ENCODE peak calls at places on chromosome X, in ten cellular contexts. A is HCT116, H is adrenal gland, P is endothelial cell of umbilical vein, T is tibial nerve, R is esophagus muscularis mucosa, U is heart left ventricle, I is A549, Z is suprapubic skin, V is upper lobe of left lung. N is an unnamed sample.

GRCh38 chrX:143945171-143945570 is 61.3 kb downstream of the UBE2NL start:
- DNase-seq in A (no peak), H (no peak), P (no peak), T (no peak), R (no peak), U (no peak), I (no peak), Z (no peak), V (no peak), N (no peak)

GRCh38 chrX:149511081-149511480 is 6.0 kb upstream of the IDS start:
- DNase-seq in A (peak; percentile 71), H (no peak), P (no peak), T (no peak), R (no peak), U (no peak), I (no peak), Z (no peak), V (no peak), N (no peak)

GRCh38 chrX:21972046-21972445 is 31.5 kb downstream of the SMS start:
- DNase-seq in A (no peak), H (no peak), P (no peak), T (no peak), R (no peak), U (no peak), I (no peak), Z (no peak), V (no peak), N (no peak)

GRCh38 chrX:136457303-136457917 is 30.3 kb upstream of the BRS3 start:
- DNase-seq in A (no peak), H (no peak), P (no peak), T (peak; percentile 26), R (no peak), U (no peak), I (no peak), Z (no peak), V (no peak), N (no peak)

GRCh38 chrX:150036181-150036580 is 97.9 kb upstream of the EOLA2 start:
- DNase-seq in A (no peak), H (peak; percentile 27), P (peak; percentile 80), T (no peak), R (no peak), U (no peak), I (peak; percentile 83), Z (no peak), V (no peak), N (no peak)

GRCh38 chrX:103513476-103514108 is 5.7 kb downstream of the RAB40A start:
- DNase-seq in A (no peak), H (no peak), P (no peak), T (no peak), R (no peak), U (no peak), I (peak; percentile 5), Z (no peak), V (no peak), N (no peak)

GRCh38 chrX:65679071-65679540 is 11.7 kb downstream of the MSN start:
- DNase-seq in A (no peak), H (no peak), P (peak; percentile 83), T (no peak), R (no peak), U (no peak), I (peak; percentile 62), Z (no peak), V (no peak), N (no peak)

GRCh38 chrX:154486052-154486395 is 391 bp downstream of the UBL4A start:
- DNase-seq in A (no peak), H (peak; percentile 68), P (peak; percentile 2), T (peak; percentile 24), R (no peak), U (peak; percentile 30), I (no peak), Z (peak; percentile 70), V (no peak), N (no peak)

GRCh38 chrX:129115104-129115503 is 408.2 kb downstream of the SMARCA1 start:
- DNase-seq in A (peak; percentile 31), H (no peak), P (peak; percentile 13), T (no peak), R (no peak), U (no peak), I (peak; percentile 71), Z (no peak), V (no peak), N (no peak)

GRCh38 chrX:44698328-44698727 is 145.5 kb upstream of the DUSP21 start:
- DNase-seq in A (no peak), H (no peak), P (no peak), T (no peak), R (no peak), U (no peak), I (peak; percentile 14), Z (no peak), V (no peak), N (no peak)

GRCh38 chrX:56726609-56727008 is 2.4 kb upstream of the NBDY start:
- DNase-seq in A (no peak), H (no peak), P (peak; percentile 49), T (peak; percentile 7), R (no peak), U (no peak), I (peak; percentile 67), Z (no peak), V (no peak), N (no peak)

GRCh38 chrX:30627818-30628652 is 25.2 kb upstream of the GK start:
- DNase-seq in A (no peak), H (no peak), P (no peak), T (no peak), R (no peak), U (no peak), I (peak; percentile 22), Z (no peak), V (no peak), N (no peak)

GRCh38 chrX:151370906-151371305 is 26.1 kb upstream of the VMA21 start:
- DNase-seq in A (no peak), H (no peak), P (no peak), T (no peak), R (no peak), U (no peak), I (peak; percentile 4), Z (no peak), V (no peak), N (no peak)

GRCh38 chrX:139692908-139693307 is 15.1 kb downstream of the MCF2 start:
- DNase-seq in A (no peak), H (no peak), P (no peak), T (no peak), R (no peak), U (no peak), I (no peak), Z (no peak), V (no peak), N (no peak)

GRCh38 chrX:70001269-70001668 is 48.5 kb downstream of the AWAT2 start:
- DNase-seq in A (no peak), H (no peak), P (no peak), T (no peak), R (no peak), U (peak; percentile 38), I (no peak), Z (no peak), V (no peak), N (no peak)

GRCh38 chrX:7542566-7542965 is 300.4 kb upstream of the VCX start:
- DNase-seq in A (no peak), H (no peak), P (no peak), T (no peak), R (no peak), U (no peak), I (no peak), Z (no peak), V (no peak), N (no peak)

DNA sequence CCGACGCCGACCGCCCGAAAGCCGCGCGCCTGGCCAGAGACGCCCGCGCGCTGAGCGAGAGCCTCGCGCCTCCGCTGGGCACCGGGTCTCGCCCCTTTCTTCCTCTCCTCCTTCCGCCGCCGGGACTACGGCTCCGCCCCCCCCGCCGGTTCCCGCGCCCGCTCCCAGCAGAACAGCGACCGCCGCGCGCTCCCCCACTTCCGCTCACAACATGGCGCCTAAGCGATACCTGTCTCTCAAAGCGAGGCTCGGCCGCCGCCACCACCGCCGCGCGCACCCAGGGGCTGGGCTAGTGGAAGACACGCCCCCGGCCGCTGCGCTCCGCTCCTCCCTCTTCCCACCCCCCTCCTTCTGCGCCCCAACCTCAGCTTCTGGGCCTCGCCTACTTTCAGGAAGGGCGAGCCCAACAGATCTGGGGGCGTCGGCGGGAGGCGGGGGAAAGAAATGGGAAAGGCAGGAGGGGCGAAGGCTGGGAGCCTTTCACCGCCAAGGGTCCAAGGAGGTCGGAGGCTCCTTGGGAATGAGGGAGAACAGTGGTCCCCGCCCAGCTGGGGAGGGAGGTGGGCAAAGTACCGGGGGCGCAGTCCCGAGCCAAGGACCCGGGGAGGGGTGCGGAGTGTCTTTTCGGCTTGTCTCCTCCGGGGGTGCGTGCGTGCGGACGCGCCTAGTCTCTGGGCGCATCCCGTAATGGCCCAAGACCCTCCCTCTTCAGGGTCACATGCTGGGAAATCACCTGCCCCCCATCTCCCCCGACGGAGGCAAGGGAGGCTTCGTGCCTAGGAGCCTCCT is at the start of gene RPS6KA3:
- DNase-seq in A (peak; percentile 57), H (peak; percentile 95), P (peak; percentile 83), T (peak; percentile 81), R (peak; percentile 95), U (peak; percentile 92), I (peak; percentile 93), Z (peak; percentile 93), V (peak; percentile 97), N (peak; percentile 97)
- TF ChIP-seq POLR2A in A (no peak), H (peak; percentile 85), P (no peak), T (peak; percentile 77), R (peak; percentile 41), U (peak; percentile 76), I (peak; percentile 29), Z (no peak), V (no peak), N (peak; percentile 72)

GRCh38 chrX:120306640-120307039 is 4.6 kb downstream of the TMEM255A start:
- DNase-seq in A (no peak), H (no peak), P (no peak), T (no peak), R (no peak), U (no peak), I (no peak), Z (no peak), V (no peak), N (no peak)
- H3K27ac ChIP-seq in A (no peak overlapping the region), H (no peak overlapping the region), P (no peak overlapping the region), T (no peak overlapping the region), R (no peak overlapping the region), U (no peak overlapping the region), I (no peak overlapping the region), Z (no peak overlapping the region), V (no peak overlapping the region), N (no peak overlapping the region)

DNA sequence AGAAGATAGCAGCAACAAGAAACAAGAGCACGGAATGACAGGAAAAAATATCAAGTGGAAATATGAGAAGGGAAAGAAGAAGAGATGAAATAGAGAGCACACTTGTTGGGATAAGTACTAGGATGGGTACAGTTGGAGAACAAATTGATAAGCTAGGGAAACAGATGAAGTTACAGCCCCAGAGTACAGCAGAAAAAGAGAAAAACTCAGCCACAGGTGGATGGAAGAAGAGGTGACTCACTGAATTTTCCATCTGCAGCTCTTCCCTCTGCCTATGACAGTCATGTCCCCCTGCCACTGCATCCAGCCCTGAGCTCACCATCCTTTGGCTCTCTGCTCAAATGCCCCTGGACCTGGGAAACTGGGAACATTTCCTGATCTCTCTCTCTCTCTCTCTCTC is 209.0 kb downstream of the BCOR start:
- DNase-seq in A (no peak), H (no peak), P (no peak), T (no peak), R (no peak), U (no peak), I (no peak), Z (no peak), V (no peak), N (no peak)
- H3K4me3 ChIP-seq in A (no peak overlapping the region), H (no peak overlapping the region), P (no peak overlapping the region), T (no peak overlapping the region), R (no peak overlapping the region), U (no peak overlapping the region), I (no peak overlapping the region), Z (no peak overlapping the region), V (no peak overlapping the region), N (no peak overlapping the region)

GRCh38 chrX:1610166-1610565 is 4.7 kb upstream of the ASMT start:
- DNase-seq in A (no peak), H (no peak), P (no peak), T (no peak), R (no peak), U (no peak), I (no peak), Z (no peak), V (no peak), N (no peak)
- TF ChIP-seq POLR2A in A (no peak), H (no peak), P (no peak), T (no peak), R (no peak), U (no peak), I (no peak), Z (no peak), V (no peak), N (no peak)